ENCODE peak calls at places on chromosomes 3 and 15, in nine cellular contexts. K, J, T, E, A, O, D, W and Q are unnamed samples. For H3K36me3, the result is how much of the 10 kb centered on the place peaks cover.

GRCh38 chr3:143888846-143889245 is 40.6 kb upstream of the SLC9A9 start:
- DNase-seq in K (no peak), E (no peak), O (no peak), J (no peak), W (no peak), A (no peak), T (no peak), D (peak), Q (no peak)

GRCh38 chr3:46495901-46496456 is 1.8 kb upstream of the RTP3 start:
- DNase-seq in A (no peak), T (peak), E (no peak), D (no peak), O (peak), J (peak), K (no peak), W (no peak), Q (no peak)

GRCh38 chr15:48696627-48697312 is 51.3 kb upstream of the FBN1 start:
- DNase-seq in K (no peak), E (no peak), W (no peak), O (peak), A (no peak), T (peak), J (peak), D (peak), Q (no peak)

GRCh38 chr3:124277516-124277890 is 285.6 kb upstream of the ROPN1 start:
- DNase-seq in J (peak), T (no peak), K (peak), A (no peak), O (no peak), E (no peak), D (no peak), W (no peak), Q (no peak)

GRCh38 chr3:69451594-69451993 is 65.7 kb upstream of the FRMD4B start:
- DNase-seq in K (no peak), E (no peak), W (no peak), T (no peak), A (no peak), D (peak), O (no peak), J (no peak), Q (peak)

GRCh38 chr3:125125822-125126245 is 70.0 kb upstream of the HEG1 start:
- DNase-seq in E (no peak), T (peak), A (no peak), J (peak), D (no peak), K (no peak), O (peak), W (no peak), Q (peak)

GRCh38 chr3:167559922-167560321 is 86.1 kb upstream of the SERPINI2 start:
- DNase-seq in O (no peak), W (no peak), T (no peak), K (no peak), J (no peak), E (peak), D (no peak), A (no peak), Q (no peak)

GRCh38 chr3:109643590-109643989 is 306.2 kb upstream of the DPPA4 start:
- DNase-seq in T (peak), W (no peak), D (no peak), A (no peak), K (no peak), E (no peak), J (peak), O (no peak), Q (peak)

GRCh38 chr3:183265713-183266417 is 12.8 kb downstream of the B3GNT5 start:
- DNase-seq in D (peak), A (peak), E (peak), T (peak), W (no peak), O (peak), J (peak), K (no peak), Q (peak)

GRCh38 chr3:100084100-100084806 is 30.0 kb downstream of the FILIP1L start:
- DNase-seq in T (no peak), O (no peak), W (no peak), D (no peak), E (no peak), K (no peak), J (no peak), A (no peak), Q (no peak)

GRCh38 chr3:171064461-171064860 is 37.9 kb upstream of the SLC2A2 start:
- DNase-seq in W (no peak), E (no peak), J (no peak), K (no peak), T (no peak), D (no peak), O (no peak), A (no peak), Q (no peak)

GRCh38 chr3:98680723-98681122 is 82.4 kb upstream of the ST3GAL6 start:
- DNase-seq in E (no peak), K (no peak), J (peak), W (no peak), A (no peak), T (no peak), O (no peak), D (no peak), Q (no peak)

GRCh38 chr3:129567176-129567705 is 24.3 kb downstream of the H1-8 start:
- DNase-seq in J (no peak), E (no peak), W (no peak), K (peak), D (no peak), A (no peak), O (no peak), T (no peak), Q (no peak)

GRCh38 chr15:40992825-40993224 is 39.6 kb downstream of the CHAC1 start:
- DNase-seq in E (no peak), J (no peak), O (no peak), D (no peak), K (no peak), W (no peak), A (no peak), T (no peak), Q (no peak)

GRCh38 chr3:126530171-126531050 is 6.5 kb downstream of the CHST13 start:
- DNase-seq in E (no peak), D (no peak), A (peak), T (no peak), O (no peak), W (no peak), K (no peak), J (no peak), Q (no peak)

GRCh38 chr3:34012102-34012461 is 213.7 kb downstream of the PDCD6IP start:
- DNase-seq in K (no peak), O (peak), J (peak), A (no peak), T (peak), W (no peak), E (peak), D (no peak), Q (peak)

GRCh38 chr15:47388299-47388698 is 329.0 kb upstream of the SEMA6D start:
- DNase-seq in J (no peak), D (no peak), T (no peak), W (no peak), A (no peak), K (no peak), O (no peak), E (no peak), Q (no peak)

GRCh38 chr3:184726497-184726896 is 14.6 kb upstream of the MAGEF1 start:
- DNase-seq in D (no peak), K (no peak), E (no peak), W (no peak), J (no peak), A (no peak), O (no peak), T (no peak), Q (no peak)

GRCh38 chr15:69647160-69647513 is 194.5 kb downstream of the RPLP1 start:
- DNase-seq in E (peak), A (no peak), K (no peak), O (no peak), D (peak), J (no peak), T (no peak), W (no peak), Q (no peak)
- H3K4me3 ChIP-seq in E (no peak), A (no peak), K (no peak), O (no peak), D (no peak), J (no peak), T (no peak), W (no peak), Q (no peak)

GRCh38 chr3:21433751-21434150 is 317.3 kb downstream of the ZNF385D start:
- DNase-seq in J (no peak), E (no peak), K (no peak), T (no peak), W (no peak), O (no peak), A (no peak), D (no peak), Q (no peak)
- TF ChIP-seq CTCF in J (no peak), E (no peak), K (no peak), T (no peak), W (no peak), O (no peak), A (no peak), D (no peak), Q (no peak)

DNA sequence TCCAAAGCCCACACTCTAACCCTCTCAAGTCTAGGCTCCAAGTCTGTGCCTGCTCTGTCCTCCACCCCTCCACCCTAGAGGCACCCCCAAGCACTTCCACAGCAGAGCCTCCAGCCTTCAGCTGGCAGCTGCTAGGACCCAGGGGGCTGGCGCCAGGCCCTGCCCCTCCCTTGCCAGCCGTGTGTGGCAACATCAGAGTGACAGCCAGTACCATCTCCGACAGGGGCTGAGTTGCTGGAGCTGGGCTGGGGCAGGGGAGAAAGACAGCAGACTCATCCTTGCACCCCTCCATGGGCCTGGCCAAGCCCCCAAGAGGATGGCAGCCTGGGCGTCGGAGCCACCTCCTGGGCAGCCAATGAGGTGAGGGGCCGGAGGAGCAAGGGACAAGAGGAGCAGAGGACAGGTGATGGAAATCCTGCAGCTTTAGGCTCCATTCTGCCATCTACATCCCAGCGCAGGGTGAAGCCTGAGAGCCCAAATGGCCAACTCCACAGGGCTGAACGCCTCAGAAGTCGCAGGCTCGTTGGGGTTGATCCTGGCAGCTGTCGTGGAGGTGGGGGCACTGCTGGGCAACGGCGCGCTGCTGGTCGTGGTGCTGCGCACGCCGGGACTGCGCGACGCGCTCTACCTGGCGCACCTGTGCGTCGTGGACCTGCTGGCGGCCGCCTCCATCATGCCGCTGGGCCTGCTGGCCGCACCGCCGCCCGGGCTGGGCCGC is at the start of gene GPR62:
- DNase-seq in J (no peak), K (no peak), O (no peak), T (no peak), D (no peak), E (no peak), A (peak), W (no peak), Q (no peak)
- H3K36me3 ChIP-seq in J (under half), K (under half), O (under half), T (under half), D (under half), E (under half), A (under half), W (under half), Q (under half)

DNA sequence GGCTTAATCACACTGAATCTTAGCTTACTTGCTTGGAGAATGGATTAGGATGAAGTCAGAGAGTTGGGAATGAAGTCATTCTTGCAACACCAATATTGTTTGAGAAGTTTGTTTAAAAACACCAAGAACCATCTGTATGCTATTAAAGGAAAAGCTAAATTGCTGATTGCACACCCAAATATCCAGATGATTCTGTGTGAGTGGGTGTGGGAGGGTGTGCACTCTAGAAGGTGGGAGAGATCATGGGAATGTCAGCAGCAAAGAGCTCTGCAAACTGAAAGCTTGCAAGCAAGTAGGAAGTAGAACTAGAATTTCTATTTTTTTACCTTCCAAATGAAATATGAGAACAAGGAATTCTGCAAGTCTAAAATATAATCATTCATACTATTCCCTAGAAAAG is 364.9 kb downstream of the NR2F2 start:
- DNase-seq in J (no peak), W (no peak), A (no peak), O (no peak), D (no peak), K (no peak), E (no peak), T (no peak), Q (no peak)
- H3K4me3 ChIP-seq in J (no peak), W (no peak), A (no peak), O (no peak), D (no peak), K (no peak), E (no peak), T (no peak), Q (no peak)

GRCh38 chr3:142028174-142028833 is 121.0 kb downstream of the TFDP2 start:
- DNase-seq in W (no peak), D (peak), T (peak), E (peak), A (no peak), O (peak), J (peak), K (no peak), Q (peak)
- TF ChIP-seq CTCF in W (peak), D (no peak), T (no peak), E (no peak), A (no peak), O (no peak), J (no peak), K (peak), Q (no peak)

DNA sequence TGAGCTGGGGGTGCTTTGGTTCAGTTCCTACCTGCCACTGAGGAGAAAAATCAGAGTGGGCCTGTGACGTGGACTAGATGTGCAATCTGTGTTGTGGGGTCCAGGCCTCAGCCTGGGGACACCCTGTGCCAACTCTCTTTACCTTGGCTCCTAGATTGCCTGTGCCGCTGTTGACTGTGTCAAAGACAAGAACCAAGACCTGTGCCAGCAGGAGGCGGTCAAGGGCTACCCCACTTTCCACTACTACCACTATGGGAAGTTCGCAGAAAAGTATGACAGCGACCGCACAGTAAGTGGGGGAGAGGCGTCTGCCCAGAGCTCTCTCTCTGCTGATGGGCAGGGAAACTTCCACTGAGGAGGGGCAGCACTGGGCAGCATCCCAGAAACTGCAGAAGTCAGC is 40.6 kb upstream of the SEC22A start:
- DNase-seq in T (no peak), K (no peak), A (no peak), J (no peak), D (peak), W (no peak), O (no peak), E (peak), Q (no peak)
- H3K36me3 ChIP-seq in T (half or more), K (under half), A (under half), J (under half), D (under half), W (half or more), O (under half), E (under half), Q (under half)